ENCODE peak calls at places on chromosomes 13 and 19, in four cellular contexts. One of them, this sample, is unnamed. For H3K27me3, the result is how much of the 10 kb centered on the place peaks cover.

GRCh38 chr19:53927745-53928144 is 18.7 kb downstream of the CACNG7 start:
- DNase-seq in H9: peak
- DNase-seq in lower lobe of right lung: no peak
- DNase-seq in AG04450: peak
- DNase-seq in this sample: no peak

GRCh38 chr19:6126335-6126974 is 9.0 kb upstream of the ACSBG2 start:
- DNase-seq in H9: peak
- DNase-seq in lower lobe of right lung: no peak
- DNase-seq in AG04450: peak
- DNase-seq in this sample: no peak

GRCh38 chr19:1469936-1470863 is 8.8 kb downstream of the C19orf25 start:
- DNase-seq in H9: peak
- DNase-seq in lower lobe of right lung: peak
- DNase-seq in AG04450: no peak
- DNase-seq in this sample: no peak

GRCh38 chr19:33641261-33641660 is 19.5 kb downstream of the CHST8 start:
- DNase-seq in H9: no peak
- DNase-seq in lower lobe of right lung: peak
- DNase-seq in AG04450: no peak
- DNase-seq in this sample: peak

GRCh38 chr13:74796126-74796643 is 662.0 kb upstream of the KLF12 start:
- DNase-seq in H9: no peak
- DNase-seq in lower lobe of right lung: no peak
- DNase-seq in AG04450: no peak
- DNase-seq in this sample: no peak

GRCh38 chr13:23375007-23375971 is 58.2 kb downstream of the SACS start:
- DNase-seq in H9: peak
- DNase-seq in lower lobe of right lung: peak
- DNase-seq in AG04450: peak
- DNase-seq in this sample: peak

GRCh38 chr13:81142306-81142999 is 801.5 kb upstream of the SPRY2 start:
- DNase-seq in H9: no peak
- DNase-seq in lower lobe of right lung: no peak
- DNase-seq in AG04450: no peak
- DNase-seq in this sample: no peak

GRCh38 chr13:110663044-110663443 is 42.9 kb downstream of the CARS2 start:
- DNase-seq in H9: no peak
- DNase-seq in lower lobe of right lung: no peak
- DNase-seq in AG04450: no peak
- DNase-seq in this sample: no peak

DNA sequence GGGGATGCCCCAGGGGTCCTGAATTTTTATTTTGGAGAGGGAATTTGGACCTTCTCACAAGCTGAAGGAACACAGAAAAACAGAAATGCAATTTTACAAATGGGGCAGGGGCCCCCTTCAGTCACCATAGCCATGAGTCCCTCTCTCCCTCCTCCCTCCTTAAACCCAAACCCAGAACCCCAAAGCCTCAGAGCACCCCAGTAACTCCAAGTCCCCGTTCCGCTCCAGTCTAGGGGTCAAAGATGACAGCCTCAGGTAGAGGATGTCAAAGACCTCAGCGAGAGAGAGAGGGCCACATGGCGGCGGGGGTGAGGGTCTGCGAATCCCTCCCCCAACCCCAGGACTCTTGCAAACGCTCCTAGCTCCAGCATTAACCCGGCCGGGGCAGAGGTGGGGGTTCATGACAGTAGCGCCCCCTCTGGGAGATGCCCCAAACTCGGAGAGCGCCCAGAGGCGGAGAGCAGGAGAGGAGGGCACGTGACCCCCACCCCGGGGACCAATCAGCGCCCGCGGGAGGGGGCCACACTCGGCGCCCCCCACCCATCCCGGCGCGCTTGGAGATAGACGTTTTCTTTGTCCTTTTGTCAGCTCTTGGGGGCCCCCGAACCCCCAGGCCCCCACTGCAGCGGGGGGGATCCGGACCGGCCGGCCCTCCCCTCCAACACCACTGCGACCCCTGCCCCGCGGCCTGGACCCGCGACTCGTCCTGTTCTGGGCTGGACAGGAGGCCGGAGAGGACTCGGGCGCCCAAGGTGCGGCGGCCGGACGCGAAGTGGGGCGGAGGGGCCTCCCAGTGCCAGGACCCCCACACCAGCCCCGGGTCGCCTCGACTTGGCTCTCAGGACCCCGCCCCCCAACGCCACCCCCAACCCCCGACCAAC is 20.8 kb upstream of the SEMA6B start:
- DNase-seq in H9: peak
- DNase-seq in lower lobe of right lung: no peak
- DNase-seq in AG04450: no peak
- DNase-seq in this sample: no peak
- H3K27me3 ChIP-seq in H9: under half
- H3K27me3 ChIP-seq in lower lobe of right lung: half or more
- H3K27me3 ChIP-seq in AG04450: under half
- H3K27me3 ChIP-seq in this sample: half or more

DNA sequence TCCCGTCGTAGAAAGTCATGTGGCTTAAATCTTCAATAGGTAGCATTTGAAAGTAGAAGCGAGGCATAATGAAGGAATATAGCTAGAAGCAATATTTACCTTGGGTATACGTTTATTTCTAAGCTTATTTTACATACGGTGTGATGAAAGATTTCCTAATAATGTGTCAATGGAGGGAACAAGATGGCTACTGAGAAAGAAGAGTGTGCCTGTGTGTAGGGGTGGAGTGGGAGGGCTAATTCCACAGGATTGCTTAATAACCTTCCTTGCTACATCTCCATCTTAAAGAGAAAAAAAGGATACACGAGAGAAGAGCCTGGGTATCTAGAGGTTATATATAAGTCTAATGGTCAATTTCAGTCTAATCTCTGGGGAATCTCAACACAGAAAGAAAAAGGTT is 2.0 kb downstream of the SPART start:
- DNase-seq in H9: no peak
- DNase-seq in lower lobe of right lung: no peak
- DNase-seq in AG04450: no peak
- DNase-seq in this sample: no peak
- TF ChIP-seq CTCF in H9: no peak
- TF ChIP-seq CTCF in lower lobe of right lung: no peak
- TF ChIP-seq CTCF in AG04450: no peak
- TF ChIP-seq CTCF in this sample: no peak

GRCh38 chr19:30666301-30666803 is 294.2 kb downstream of the ZNF536 start:
- DNase-seq in H9: peak
- DNase-seq in lower lobe of right lung: no peak
- DNase-seq in AG04450: no peak
- DNase-seq in this sample: no peak

GRCh38 chr19:30667746-30668145 is 295.6 kb downstream of the ZNF536 start:
- DNase-seq in H9: no peak
- DNase-seq in lower lobe of right lung: no peak
- DNase-seq in AG04450: no peak
- DNase-seq in this sample: no peak

GRCh38 chr19:30665449-30665848 is 293.3 kb downstream of the ZNF536 start:
- DNase-seq in H9: no peak
- DNase-seq in lower lobe of right lung: no peak
- DNase-seq in AG04450: no peak
- DNase-seq in this sample: no peak

GRCh38 chr19:30668521-30669155 is 296.5 kb downstream of the ZNF536 start:
- DNase-seq in H9: no peak
- DNase-seq in lower lobe of right lung: no peak
- DNase-seq in AG04450: no peak
- DNase-seq in this sample: no peak

GRCh38 chr19:30667227-30667626 is 295.0 kb downstream of the ZNF536 start:
- DNase-seq in H9: no peak
- DNase-seq in lower lobe of right lung: no peak
- DNase-seq in AG04450: no peak
- DNase-seq in this sample: no peak
- H3K27me3 ChIP-seq in H9: under half
- H3K27me3 ChIP-seq in lower lobe of right lung: under half
- H3K27me3 ChIP-seq in AG04450: under half
- H3K27me3 ChIP-seq in this sample: under half

GRCh38 chr13:35887028-35887666 is 244.0 kb downstream of the DCLK1 start:
- DNase-seq in H9: no peak
- DNase-seq in lower lobe of right lung: no peak
- DNase-seq in AG04450: no peak
- DNase-seq in this sample: no peak
- TF ChIP-seq CTCF in H9: no peak
- TF ChIP-seq CTCF in lower lobe of right lung: no peak
- TF ChIP-seq CTCF in AG04450: no peak
- TF ChIP-seq CTCF in this sample: no peak

GRCh38 chr19:42175335-42175734 is 42.1 kb downstream of the DEDD2 start:
- DNase-seq in H9: no peak
- DNase-seq in lower lobe of right lung: no peak
- DNase-seq in AG04450: no peak
- DNase-seq in this sample: no peak
- H3K27me3 ChIP-seq in H9: under half
- H3K27me3 ChIP-seq in lower lobe of right lung: half or more
- H3K27me3 ChIP-seq in AG04450: half or more
- H3K27me3 ChIP-seq in this sample: half or more

GRCh38 chr13:66689037-66689619 is 541.0 kb downstream of the PCDH9 start:
- DNase-seq in H9: no peak
- DNase-seq in lower lobe of right lung: no peak
- DNase-seq in AG04450: no peak
- DNase-seq in this sample: no peak
- TF ChIP-seq CTCF in H9: peak
- TF ChIP-seq CTCF in lower lobe of right lung: no peak
- TF ChIP-seq CTCF in AG04450: peak
- TF ChIP-seq CTCF in this sample: no peak

GRCh38 chr13:25798998-25799397 is 252.8 kb downstream of the SHISA2 start:
- DNase-seq in H9: no peak
- DNase-seq in lower lobe of right lung: no peak
- DNase-seq in AG04450: no peak
- DNase-seq in this sample: no peak

GRCh38 chr13:25803626-25804025 is 248.2 kb downstream of the SHISA2 start:
- DNase-seq in H9: no peak
- DNase-seq in lower lobe of right lung: no peak
- DNase-seq in AG04450: no peak
- DNase-seq in this sample: no peak

GRCh38 chr13:25806304-25806974 is 245.4 kb downstream of the SHISA2 start:
- DNase-seq in H9: no peak
- DNase-seq in lower lobe of right lung: no peak
- DNase-seq in AG04450: no peak
- DNase-seq in this sample: no peak

GRCh38 chr13:25807562-25807961 is 244.3 kb downstream of the SHISA2 start:
- DNase-seq in H9: no peak
- DNase-seq in lower lobe of right lung: no peak
- DNase-seq in AG04450: no peak
- DNase-seq in this sample: no peak

GRCh38 chr13:25802579-25802978 is 249.2 kb downstream of the SHISA2 start:
- DNase-seq in H9: no peak
- DNase-seq in lower lobe of right lung: no peak
- DNase-seq in AG04450: no peak
- DNase-seq in this sample: no peak
- H3K27me3 ChIP-seq in H9: under half
- H3K27me3 ChIP-seq in lower lobe of right lung: under half
- H3K27me3 ChIP-seq in AG04450: under half
- H3K27me3 ChIP-seq in this sample: under half